ENCODE peak calls at places on chromosome 15, in four cellular contexts. One of them, this sample, is unnamed.

GRCh38 chr15:67300266-67300914 is 45.8 kb downstream of the IQCH start:
- DNase-seq in heart left ventricle: no peak
- DNase-seq in left ventricle myocardium inferior: no peak
- DNase-seq in testis: no peak
- DNase-seq in this sample: no peak

GRCh38 chr15:72203507-72203837 is 5.9 kb upstream of the GRAMD2A start:
- DNase-seq in heart left ventricle: peak; percentile 91
- DNase-seq in left ventricle myocardium inferior: peak; percentile 77
- DNase-seq in testis: peak; percentile 75
- DNase-seq in this sample: peak; percentile 81

GRCh38 chr15:101646652-101647051 is 5.5 kb downstream of the TM2D3 start:
- DNase-seq in heart left ventricle: peak; percentile 70
- DNase-seq in left ventricle myocardium inferior: peak; percentile 33
- DNase-seq in testis: peak; percentile 56
- DNase-seq in this sample: no peak

GRCh38 chr15:100596792-100597191 is 5.2 kb downstream of the LINS1 start:
- DNase-seq in heart left ventricle: no peak
- DNase-seq in left ventricle myocardium inferior: no peak
- DNase-seq in testis: no peak
- DNase-seq in this sample: no peak

GRCh38 chr15:32670624-32671022 is 29.1 kb downstream of the SCG5 start:
- DNase-seq in heart left ventricle: no peak
- DNase-seq in left ventricle myocardium inferior: no peak
- DNase-seq in testis: no peak
- DNase-seq in this sample: no peak

GRCh38 chr15:25671132-25671531 is 192.0 kb downstream of the ATP10A start:
- DNase-seq in heart left ventricle: no peak
- DNase-seq in left ventricle myocardium inferior: no peak
- DNase-seq in testis: no peak
- DNase-seq in this sample: no peak

GRCh38 chr15:44726136-44726535 is 10.2 kb upstream of the TRIM69 start:
- DNase-seq in heart left ventricle: no peak
- DNase-seq in left ventricle myocardium inferior: no peak
- DNase-seq in testis: no peak
- DNase-seq in this sample: no peak

GRCh38 chr15:74808073-74808839 is 4.4 kb upstream of the LMAN1L start:
- DNase-seq in heart left ventricle: peak; percentile 54
- DNase-seq in left ventricle myocardium inferior: no peak
- DNase-seq in testis: no peak
- DNase-seq in this sample: no peak

GRCh38 chr15:49040151-49040550 is 6.1 kb downstream of the SECISBP2L start:
- DNase-seq in heart left ventricle: no peak
- DNase-seq in left ventricle myocardium inferior: no peak
- DNase-seq in testis: no peak
- DNase-seq in this sample: no peak

GRCh38 chr15:101541501-101542292 is 52.2 kb upstream of the PCSK6 start:
- DNase-seq in heart left ventricle: no peak
- DNase-seq in left ventricle myocardium inferior: no peak
- DNase-seq in testis: no peak
- DNase-seq in this sample: no peak

GRCh38 chr15:79099692-79100091 is 9.1 kb upstream of the RASGRF1 start:
- DNase-seq in heart left ventricle: no peak
- DNase-seq in left ventricle myocardium inferior: no peak
- DNase-seq in testis: no peak
- DNase-seq in this sample: no peak

GRCh38 chr15:91045065-91045464 is 22.7 kb upstream of the VPS33B start:
- DNase-seq in heart left ventricle: no peak
- DNase-seq in left ventricle myocardium inferior: no peak
- DNase-seq in testis: no peak
- DNase-seq in this sample: no peak

GRCh38 chr15:67931861-67932260 is 92.0 kb upstream of the RNU6-1 start:
- DNase-seq in heart left ventricle: no peak
- DNase-seq in left ventricle myocardium inferior: no peak
- DNase-seq in testis: no peak
- DNase-seq in this sample: no peak

GRCh38 chr15:33089878-33090757 is 104.4 kb downstream of the FMN1 start:
- DNase-seq in heart left ventricle: no peak
- DNase-seq in left ventricle myocardium inferior: no peak
- DNase-seq in testis: no peak
- DNase-seq in this sample: no peak

GRCh38 chr15:43253431-43254403 is 13.0 kb downstream of the TGM5 start:
- DNase-seq in heart left ventricle: no peak
- DNase-seq in left ventricle myocardium inferior: no peak
- DNase-seq in testis: peak; percentile 44
- DNase-seq in this sample: peak; percentile 28

GRCh38 chr15:66851226-66852063 is 149.4 kb downstream of the SMAD6 start:
- DNase-seq in heart left ventricle: peak; percentile 90
- DNase-seq in left ventricle myocardium inferior: peak; percentile 86
- DNase-seq in testis: peak; percentile 93
- DNase-seq in this sample: peak; percentile 83

GRCh38 chr15:80480171-80480811 is 76.1 kb downstream of the ARNT2 start:
- DNase-seq in heart left ventricle: no peak
- DNase-seq in left ventricle myocardium inferior: no peak
- DNase-seq in testis: peak; percentile 63
- DNase-seq in this sample: no peak

GRCh38 chr15:33074942-33075341 is 119.6 kb downstream of the FMN1 start:
- DNase-seq in heart left ventricle: no peak
- DNase-seq in left ventricle myocardium inferior: no peak
- DNase-seq in testis: no peak
- DNase-seq in this sample: no peak

GRCh38 chr15:44501768-44502366 is 35.1 kb upstream of the EIF3J start:
- DNase-seq in heart left ventricle: no peak
- DNase-seq in left ventricle myocardium inferior: no peak
- DNase-seq in testis: no peak
- DNase-seq in this sample: no peak

GRCh38 chr15:60520041-60520824 is 41.3 kb upstream of the ICE2 start:
- DNase-seq in heart left ventricle: no peak
- DNase-seq in left ventricle myocardium inferior: no peak
- DNase-seq in testis: no peak
- DNase-seq in this sample: no peak

GRCh38 chr15:95025924-95026728 is 794.8 kb downstream of the MCTP2 start:
- DNase-seq in heart left ventricle: no peak
- DNase-seq in left ventricle myocardium inferior: peak; percentile 29
- DNase-seq in testis: peak; percentile 49
- DNase-seq in this sample: peak; percentile 43

GRCh38 chr15:48790716-48791115 is 20.2 kb downstream of the CEP152 start:
- DNase-seq in heart left ventricle: no peak
- DNase-seq in left ventricle myocardium inferior: no peak
- DNase-seq in testis: no peak
- DNase-seq in this sample: no peak

GRCh38 chr15:45027220-45027619 is 4.2 kb downstream of the SORD start:
- DNase-seq in heart left ventricle: no peak
- DNase-seq in left ventricle myocardium inferior: no peak
- DNase-seq in testis: no peak
- DNase-seq in this sample: peak; percentile 27

GRCh38 chr15:97561529-97561928 is 399.0 kb upstream of the ARRDC4 start:
- DNase-seq in heart left ventricle: no peak
- DNase-seq in left ventricle myocardium inferior: no peak
- DNase-seq in testis: no peak
- DNase-seq in this sample: no peak

GRCh38 chr15:66472176-66472999 is 25.2 kb downstream of the SNAPC5 start:
- DNase-seq in heart left ventricle: no peak
- DNase-seq in left ventricle myocardium inferior: no peak
- DNase-seq in testis: no peak
- DNase-seq in this sample: no peak

GRCh38 chr15:32683906-32684584 is 33.8 kb upstream of the GREM1 start:
- DNase-seq in heart left ventricle: no peak
- DNase-seq in left ventricle myocardium inferior: no peak
- DNase-seq in testis: no peak
- DNase-seq in this sample: no peak

GRCh38 chr15:65888998-65889397 is 19.7 kb downstream of the RAB11A start:
- DNase-seq in heart left ventricle: no peak
- DNase-seq in left ventricle myocardium inferior: no peak
- DNase-seq in testis: no peak
- DNase-seq in this sample: no peak

GRCh38 chr15:100731259-100732156 is 129.1 kb downstream of the ASB7 start:
- DNase-seq in heart left ventricle: no peak
- DNase-seq in left ventricle myocardium inferior: no peak
- DNase-seq in testis: no peak
- DNase-seq in this sample: peak; percentile 50

GRCh38 chr15:72358532-72359180 is 17.2 kb downstream of the HEXA start:
- DNase-seq in heart left ventricle: peak; percentile 75
- DNase-seq in left ventricle myocardium inferior: peak; percentile 46
- DNase-seq in testis: peak; percentile 63
- DNase-seq in this sample: peak; percentile 80

GRCh38 chr15:72784233-72784876 is 797 bp upstream of the ADPGK start:
- DNase-seq in heart left ventricle: no peak
- DNase-seq in left ventricle myocardium inferior: no peak
- DNase-seq in testis: peak; percentile 67
- DNase-seq in this sample: peak; percentile 60

GRCh38 chr15:52808996-52809395 is 18.9 kb upstream of the ONECUT1 start:
- DNase-seq in heart left ventricle: no peak
- DNase-seq in left ventricle myocardium inferior: no peak
- DNase-seq in testis: no peak
- DNase-seq in this sample: no peak

GRCh38 chr15:101608182-101608581 is 44.0 kb downstream of the TM2D3 start:
- DNase-seq in heart left ventricle: no peak
- DNase-seq in left ventricle myocardium inferior: no peak
- DNase-seq in testis: no peak
- DNase-seq in this sample: no peak

GRCh38 chr15:89132611-89133242 is 44.5 kb downstream of the ABHD2 start:
- DNase-seq in heart left ventricle: peak; percentile 48
- DNase-seq in left ventricle myocardium inferior: no peak
- DNase-seq in testis: peak; percentile 46
- DNase-seq in this sample: no peak

GRCh38 chr15:59303136-59303535 is 69.5 kb downstream of the MYO1E start:
- DNase-seq in heart left ventricle: no peak
- DNase-seq in left ventricle myocardium inferior: no peak
- DNase-seq in testis: no peak
- DNase-seq in this sample: no peak
- H3K4me1 ChIP-seq in heart left ventricle: peaks cover 7% of the 10 kb centered on the region
- H3K4me1 ChIP-seq in left ventricle myocardium inferior: peaks cover 57% of the 10 kb centered on the region
- H3K4me1 ChIP-seq in testis: peaks cover 4% of the 10 kb centered on the region
- H3K4me1 ChIP-seq in this sample: no peaks in the 10 kb centered on the region

DNA sequence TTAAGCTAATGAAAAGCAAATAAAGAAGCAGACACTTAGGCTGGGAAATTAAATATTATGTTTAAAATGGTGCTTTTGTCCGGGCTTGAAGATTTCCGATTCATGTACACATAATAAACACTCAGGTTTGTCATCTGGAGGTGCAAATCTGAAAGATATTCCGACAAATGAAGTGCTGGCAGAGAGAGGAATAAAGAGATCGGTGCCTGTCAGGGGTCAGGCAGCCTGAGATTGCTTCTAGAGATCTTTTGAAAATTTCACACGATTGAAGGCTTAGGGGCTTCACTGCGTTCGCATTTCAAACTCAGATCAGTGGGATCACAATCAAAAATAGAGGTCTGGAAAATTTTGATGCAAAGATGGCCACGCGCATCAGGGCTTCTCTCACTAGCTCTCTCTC is 33.2 kb downstream of the NR2F2 start:
- DNase-seq in heart left ventricle: no peak
- DNase-seq in left ventricle myocardium inferior: no peak
- DNase-seq in testis: no peak
- DNase-seq in this sample: no peak
- H3K27me3 ChIP-seq in heart left ventricle: peaks cover 30% of the 10 kb centered on the region
- H3K27me3 ChIP-seq in left ventricle myocardium inferior: peaks cover 100% of the 10 kb centered on the region
- H3K27me3 ChIP-seq in testis: no peaks in the 10 kb centered on the region
- H3K27me3 ChIP-seq in this sample: peaks cover 98% of the 10 kb centered on the region

DNA sequence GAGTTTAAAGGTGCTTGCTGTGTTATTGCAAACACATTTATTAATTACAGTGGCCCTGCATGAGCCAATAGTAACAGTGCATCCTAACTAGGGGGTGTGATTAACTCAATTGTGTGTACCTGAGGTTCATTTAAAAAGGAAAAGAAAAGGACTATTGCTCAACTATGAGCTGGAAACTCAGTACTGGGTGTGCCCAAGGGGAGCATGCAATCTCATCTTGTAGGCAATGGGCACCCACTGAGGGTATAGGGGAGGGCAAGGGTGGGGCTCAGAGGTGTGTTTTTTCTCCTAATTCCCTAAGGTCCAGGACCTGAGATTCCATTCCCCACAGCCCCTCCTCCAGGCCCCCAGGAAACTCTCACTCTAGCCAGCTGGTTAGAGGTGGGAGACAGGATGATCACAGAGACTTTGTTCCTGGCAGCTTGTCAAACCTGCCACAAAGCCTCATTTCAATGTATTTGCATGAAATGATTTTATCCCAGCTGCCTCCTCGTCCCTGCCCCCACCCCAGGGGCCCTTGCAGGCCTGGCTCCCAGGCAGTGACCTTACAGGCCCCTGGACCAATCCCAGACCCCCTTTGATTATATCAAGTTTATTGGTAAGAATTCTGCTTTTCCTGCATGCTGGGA is 220.7 kb downstream of the TBC1D2B start:
- DNase-seq in heart left ventricle: no peak
- DNase-seq in left ventricle myocardium inferior: no peak
- DNase-seq in testis: no peak
- DNase-seq in this sample: no peak
- H3K4me3 ChIP-seq in heart left ventricle: no peak overlapping the region
- H3K4me3 ChIP-seq in left ventricle myocardium inferior: no peak overlapping the region
- H3K4me3 ChIP-seq in testis: no peak overlapping the region
- H3K4me3 ChIP-seq in this sample: no peak overlapping the region

DNA sequence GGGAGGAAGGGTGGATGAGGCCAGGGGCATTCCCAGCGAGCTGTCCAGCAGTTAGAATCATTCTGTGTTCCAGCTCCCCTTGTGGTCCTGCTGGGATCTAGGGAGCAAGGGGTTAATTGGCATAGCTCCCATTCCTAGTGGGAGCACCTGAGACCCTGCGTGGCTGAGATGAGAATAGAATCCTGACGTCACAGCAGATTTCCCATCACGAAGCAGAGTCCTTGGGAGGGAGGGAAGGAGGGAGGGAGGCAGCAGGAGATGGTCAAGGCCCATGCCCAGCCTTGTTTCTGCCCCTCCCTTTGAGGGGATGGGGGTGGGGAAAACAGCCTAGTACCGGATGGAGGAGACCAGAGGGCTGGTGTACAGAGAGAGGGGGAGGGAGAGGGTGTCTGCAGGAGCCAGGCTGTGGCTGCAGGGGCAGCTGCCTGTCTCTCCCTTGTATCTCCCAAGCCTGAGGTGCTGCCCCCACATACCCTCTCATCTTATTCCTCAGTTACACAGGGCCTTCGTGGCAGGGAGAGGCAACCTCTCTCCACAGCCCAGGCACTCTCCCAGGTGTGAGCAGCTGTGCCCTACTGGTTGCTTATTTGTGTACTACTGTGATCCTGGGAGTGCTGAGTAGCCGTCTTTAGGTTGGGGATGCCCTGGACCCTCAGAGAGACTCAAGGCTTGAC is 5.4 kb downstream of the TYRO3 start:
- DNase-seq in heart left ventricle: no peak
- DNase-seq in left ventricle myocardium inferior: no peak
- DNase-seq in testis: peak; percentile 95
- DNase-seq in this sample: peak; percentile 92
- H3K4me1 ChIP-seq in heart left ventricle: peaks cover 9% of the 10 kb centered on the region
- H3K4me1 ChIP-seq in left ventricle myocardium inferior: peaks cover 20% of the 10 kb centered on the region
- H3K4me1 ChIP-seq in testis: peaks cover 96% of the 10 kb centered on the region
- H3K4me1 ChIP-seq in this sample: peaks cover 42% of the 10 kb centered on the region